ENCODE peak calls at places on chromosomes 6 and 20, in four cellular contexts. One of them, this sample, is unnamed.

GRCh38 chr20:25739615-25740320 is 43.1 kb upstream of the ZNF337 start:
- DNase-seq in K562: no peak
- DNase-seq in GM12878: no peak
- DNase-seq in HepG2: no peak
- DNase-seq in this sample: no peak

GRCh38 chr6:12458558-12458957 is 168.4 kb downstream of the EDN1 start:
- DNase-seq in HepG2: no peak
- DNase-seq in K562: no peak
- DNase-seq in GM12878: no peak
- DNase-seq in this sample: no peak

GRCh38 chr20:19794941-19795340 is 36.9 kb downstream of the RIN2 start:
- DNase-seq in K562: no peak
- DNase-seq in GM12878: no peak
- DNase-seq in HepG2: no peak
- DNase-seq in this sample: no peak

GRCh38 chr6:33923857-33924514 is 120.2 kb upstream of the MLN start:
- DNase-seq in HepG2: no peak
- DNase-seq in GM12878: no peak
- DNase-seq in K562: no peak
- DNase-seq in this sample: no peak

GRCh38 chr20:24737212-24737850 is 211.7 kb upstream of the CST7 start:
- DNase-seq in HepG2: no peak
- DNase-seq in GM12878: no peak
- DNase-seq in K562: no peak
- DNase-seq in this sample: no peak

GRCh38 chr6:108846628-108847027 is 1.6 kb upstream of the ARMC2 start:
- DNase-seq in GM12878: no peak
- DNase-seq in HepG2: no peak
- DNase-seq in K562: no peak
- DNase-seq in this sample: no peak

GRCh38 chr20:19992996-19993908 is 23.9 kb upstream of the NAA20 start:
- DNase-seq in K562: peak
- DNase-seq in HepG2: peak
- DNase-seq in GM12878: no peak
- DNase-seq in this sample: peak

GRCh38 chr20:21246143-21246542 is 57.0 kb upstream of the XRN2 start:
- DNase-seq in HepG2: no peak
- DNase-seq in K562: no peak
- DNase-seq in GM12878: no peak
- DNase-seq in this sample: no peak

GRCh38 chr6:76403058-76403457 is 330.6 kb upstream of the IMPG1 start:
- DNase-seq in K562: no peak
- DNase-seq in HepG2: no peak
- DNase-seq in GM12878: no peak
- DNase-seq in this sample: no peak

GRCh38 chr6:87237804-87238203 is 82.4 kb downstream of the ZNF292 start:
- DNase-seq in HepG2: peak
- DNase-seq in K562: peak
- DNase-seq in GM12878: no peak
- DNase-seq in this sample: peak

GRCh38 chr6:155126727-155127439 is 131.8 kb downstream of the TIAM2 start:
- DNase-seq in GM12878: no peak
- DNase-seq in K562: peak
- DNase-seq in HepG2: peak
- DNase-seq in this sample: peak

GRCh38 chr6:5175195-5175594 is 85.6 kb downstream of the LYRM4 start:
- DNase-seq in GM12878: no peak
- DNase-seq in HepG2: no peak
- DNase-seq in K562: peak
- DNase-seq in this sample: no peak

GRCh38 chr6:5174756-5175155 is 86.0 kb downstream of the LYRM4 start:
- DNase-seq in HepG2: no peak
- DNase-seq in K562: no peak
- DNase-seq in GM12878: no peak
- DNase-seq in this sample: no peak

GRCh38 chr6:5172057-5172683 is 87.0 kb downstream of the PPP1R3G start:
- DNase-seq in GM12878: no peak
- DNase-seq in K562: no peak
- DNase-seq in HepG2: no peak
- DNase-seq in this sample: no peak

GRCh38 chr6:5175635-5176034 is 85.1 kb downstream of the LYRM4 start:
- DNase-seq in HepG2: no peak
- DNase-seq in K562: no peak
- DNase-seq in GM12878: no peak
- DNase-seq in this sample: no peak

DNA sequence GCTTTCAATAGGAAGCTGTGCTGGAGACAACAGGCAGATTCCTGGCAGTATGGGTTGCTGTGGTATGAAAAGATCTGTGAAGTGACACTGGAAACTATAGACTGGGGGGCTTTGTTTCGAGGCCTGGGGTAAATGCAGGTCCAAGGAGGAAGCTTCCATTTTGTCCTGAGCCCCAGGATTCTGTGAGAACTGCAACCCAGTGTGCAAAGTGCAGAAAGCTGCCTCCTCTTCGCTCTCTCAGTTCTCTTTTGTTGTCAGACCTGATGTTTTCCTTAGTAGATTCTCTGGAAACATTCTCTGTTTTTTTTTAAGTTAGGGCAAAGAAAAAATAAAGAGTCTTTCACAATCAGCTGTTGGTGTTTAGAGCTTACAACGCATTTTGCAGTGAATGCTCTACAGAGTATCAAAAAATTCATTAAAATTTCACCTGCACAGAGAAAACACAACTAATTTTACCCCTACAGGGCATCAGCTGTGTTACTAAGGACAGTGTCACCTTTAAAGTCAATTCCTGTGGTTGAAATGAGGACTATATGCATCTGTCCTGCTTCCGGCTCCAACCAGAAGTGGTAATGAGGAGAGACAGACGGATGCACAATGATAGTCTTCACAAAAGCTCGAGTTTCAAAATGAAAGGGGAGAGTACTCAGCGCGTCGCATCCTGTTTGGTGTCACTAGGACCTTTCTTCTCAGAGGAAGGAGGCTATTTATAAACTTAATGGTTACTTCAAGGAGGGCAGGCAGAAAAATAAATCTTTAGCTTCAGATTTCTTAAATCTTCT is 86.7 kb downstream of the LYRM4 start:
- DNase-seq in HepG2: no peak
- DNase-seq in GM12878: peak
- DNase-seq in K562: no peak
- DNase-seq in this sample: no peak
- TF ChIP-seq POLR2AphosphoS2 in HepG2: no peak
- TF ChIP-seq POLR2AphosphoS2 in GM12878: no peak
- TF ChIP-seq POLR2AphosphoS2 in K562: no peak
- TF ChIP-seq POLR2AphosphoS2 in this sample: no peak

GRCh38 chr6:159108438-159108985 is 60.7 kb upstream of the FNDC1 start:
- DNase-seq in GM12878: no peak
- DNase-seq in K562: no peak
- DNase-seq in HepG2: no peak
- DNase-seq in this sample: no peak

GRCh38 chr6:159107451-159108260 is 61.5 kb upstream of the FNDC1 start:
- DNase-seq in HepG2: no peak
- DNase-seq in GM12878: no peak
- DNase-seq in K562: no peak
- DNase-seq in this sample: no peak

GRCh38 chr6:159110748-159111147 is 58.5 kb upstream of the FNDC1 start:
- DNase-seq in HepG2: no peak
- DNase-seq in GM12878: no peak
- DNase-seq in K562: no peak
- DNase-seq in this sample: no peak

GRCh38 chr6:159109391-159109790 is 59.8 kb upstream of the FNDC1 start:
- DNase-seq in K562: no peak
- DNase-seq in GM12878: no peak
- DNase-seq in HepG2: no peak
- DNase-seq in this sample: no peak

DNA sequence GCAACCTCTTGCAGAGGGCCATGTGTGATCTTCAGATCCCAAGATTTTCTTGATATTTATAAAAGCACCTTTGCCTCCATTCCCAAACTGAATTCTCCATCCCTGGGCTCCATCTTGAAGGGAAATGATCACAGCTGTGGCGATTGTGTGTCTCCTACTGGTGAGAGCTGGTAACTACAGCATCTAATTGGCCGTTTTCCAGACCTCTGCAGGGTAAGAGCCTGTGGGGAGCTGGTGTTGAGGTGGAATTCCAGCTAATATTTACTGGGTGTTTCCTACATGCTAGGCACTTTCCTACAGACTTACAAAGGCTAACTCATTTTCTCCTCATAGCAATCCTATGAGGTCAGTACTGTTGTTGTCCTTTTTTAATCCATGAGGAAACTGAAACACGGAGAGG is 59.2 kb upstream of the FNDC1 start:
- DNase-seq in HepG2: peak
- DNase-seq in GM12878: no peak
- DNase-seq in K562: peak
- DNase-seq in this sample: peak
- TF ChIP-seq SMC3 in HepG2: no peak
- TF ChIP-seq SMC3 in GM12878: peak
- TF ChIP-seq SMC3 in K562: peak
- TF ChIP-seq SMC3 in this sample: no peak

GRCh38 chr6:79630883-79631799 is at the start of gene SH3BGRL2:
- DNase-seq in K562: peak
- DNase-seq in GM12878: no peak
- DNase-seq in HepG2: peak
- DNase-seq in this sample: peak
- TF ChIP-seq POLR2AphosphoS2 in K562: no peak
- TF ChIP-seq POLR2AphosphoS2 in GM12878: no peak
- TF ChIP-seq POLR2AphosphoS2 in HepG2: no peak
- TF ChIP-seq POLR2AphosphoS2 in this sample: no peak

GRCh38 chr6:142301421-142302391 is at the start of gene ADGRG6:
- DNase-seq in HepG2: peak
- DNase-seq in K562: peak
- DNase-seq in GM12878: no peak
- DNase-seq in this sample: peak
- TF ChIP-seq SMC3 in HepG2: no peak
- TF ChIP-seq SMC3 in K562: no peak
- TF ChIP-seq SMC3 in GM12878: no peak
- TF ChIP-seq SMC3 in this sample: peak

GRCh38 chr6:121823437-121823851 is 388.0 kb downstream of the GJA1 start:
- DNase-seq in GM12878: no peak
- DNase-seq in HepG2: no peak
- DNase-seq in K562: no peak
- DNase-seq in this sample: peak
- TF ChIP-seq POLR2AphosphoS2 in GM12878: no peak
- TF ChIP-seq POLR2AphosphoS2 in HepG2: no peak
- TF ChIP-seq POLR2AphosphoS2 in K562: no peak
- TF ChIP-seq POLR2AphosphoS2 in this sample: no peak

DNA sequence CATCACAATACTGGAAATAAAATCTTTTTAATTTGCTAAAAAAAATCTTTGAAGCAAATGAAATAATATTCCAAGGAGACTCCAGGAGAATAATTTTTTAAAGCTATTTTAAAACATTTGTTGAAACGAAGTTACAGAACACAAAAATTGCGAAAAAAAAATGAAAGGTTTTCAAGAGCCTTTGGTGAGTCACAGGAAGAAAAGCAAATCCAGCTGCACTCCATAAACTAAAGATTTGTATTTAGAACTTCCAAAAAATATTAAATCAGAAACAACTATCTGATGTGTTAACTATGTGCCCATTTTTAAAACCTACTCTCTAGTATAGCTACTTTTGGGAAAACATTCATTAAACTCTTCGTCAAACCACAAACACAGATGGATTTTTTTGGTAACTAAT is 23.6 kb downstream of the PDSS2 start:
- DNase-seq in GM12878: no peak
- DNase-seq in HepG2: no peak
- DNase-seq in K562: no peak
- DNase-seq in this sample: no peak
- TF ChIP-seq SMC3 in GM12878: no peak
- TF ChIP-seq SMC3 in HepG2: no peak
- TF ChIP-seq SMC3 in K562: no peak
- TF ChIP-seq SMC3 in this sample: no peak

This sample was measured in A549.